ENCODE peak calls at places on chromosomes 6 and 20, in four cellular contexts. T is A549, O is HepG2, Y is K562. B is an unnamed sample.

GRCh38 chr20:9119776-9120175 is 50.9 kb downstream of the PLCB4 start:
- DNase-seq in T (no peak), O (no peak), Y (no peak), B (no peak)

GRCh38 chr20:58556961-58557360 is 41.8 kb upstream of the APCDD1L start:
- DNase-seq in T (no peak), O (no peak), Y (no peak), B (no peak)

GRCh38 chr6:78966542-78966941 is 99.2 kb downstream of the IRAK1BP1 start:
- DNase-seq in T (no peak), O (no peak), Y (no peak), B (no peak)

GRCh38 chr6:34914358-34914757 is 25.3 kb downstream of the ANKS1A start:
- DNase-seq in T (no peak), O (no peak), Y (no peak), B (no peak)

GRCh38 chr20:7214081-7214740 is 446.7 kb downstream of the BMP2 start:
- DNase-seq in T (no peak), O (no peak), Y (no peak), B (peak)

GRCh38 chr6:108942556-108943492 is 94.6 kb downstream of the ARMC2 start:
- DNase-seq in T (no peak), O (no peak), Y (peak), B (no peak)

GRCh38 chr6:87706187-87706966 is 4.3 kb upstream of the AKIRIN2 start:
- DNase-seq in T (peak), O (no peak), Y (no peak), B (no peak)

GRCh38 chr6:6201200-6201599 is 119.3 kb downstream of the F13A1 start:
- DNase-seq in T (no peak), O (no peak), Y (no peak), B (no peak)

GRCh38 chr6:74742793-74743508 is 462.9 kb downstream of the COL12A1 start:
- DNase-seq in T (no peak), O (no peak), Y (no peak), B (no peak)

GRCh38 chr6:160035241-160035640 is 66.4 kb downstream of the IGF2R start:
- DNase-seq in T (no peak), O (no peak), Y (no peak), B (no peak)

DNA sequence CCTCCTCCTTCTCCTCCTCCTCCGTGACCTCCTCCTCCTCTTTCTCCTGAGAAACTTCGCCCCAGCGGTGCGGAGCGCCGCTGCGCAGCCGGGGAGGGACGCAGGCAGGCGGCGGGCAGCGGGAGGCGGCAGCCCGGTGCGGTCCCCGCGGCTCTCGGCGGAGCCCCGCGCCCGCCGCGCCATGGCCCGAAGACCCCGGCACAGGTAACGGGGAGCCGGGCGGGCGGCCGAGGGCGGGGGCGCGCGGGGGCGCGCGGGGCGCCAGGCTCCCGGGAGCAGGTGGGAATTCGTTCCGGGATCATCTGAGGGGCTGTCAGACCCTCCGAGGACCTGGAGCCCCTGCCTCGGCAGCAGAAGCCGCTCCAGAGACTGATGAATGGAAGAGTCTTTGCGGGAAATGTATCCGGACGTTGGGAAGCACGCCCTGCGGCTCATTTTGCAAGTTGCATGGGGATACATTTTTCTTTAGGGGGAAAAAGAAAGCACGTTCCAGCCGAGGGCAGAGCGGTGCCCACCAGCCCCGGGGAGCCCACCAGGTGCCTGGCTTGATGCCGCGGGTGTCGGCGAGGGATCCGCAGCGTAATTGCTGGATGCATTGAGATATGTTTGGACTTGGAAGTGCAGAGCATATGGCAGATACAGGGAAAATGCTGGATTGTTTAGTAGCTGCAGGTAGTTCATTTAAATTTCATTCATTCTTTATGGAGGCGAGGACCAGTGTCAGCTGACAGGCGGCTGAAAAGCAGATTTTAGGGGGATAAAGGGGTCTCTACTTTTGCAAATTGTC is 418 bp downstream of the MYB start:
- DNase-seq in T (peak), O (no peak), Y (peak), B (peak)
- TF ChIP-seq NR3C1 in T (no peak), O (no peak), Y (no peak), B (no peak)

GRCh38 chr6:40520683-40521082 is 66.5 kb downstream of the LRFN2 start:
- DNase-seq in T (no peak), O (no peak), Y (no peak), B (no peak)
- TF ChIP-seq NR3C1 in T (no peak), O (no peak), Y (no peak), B (no peak)

GRCh38 chr6:151440498-151440897 is 11.4 kb downstream of the RMND1 start:
- DNase-seq in T (no peak), O (no peak), Y (no peak), B (no peak)
- TF ChIP-seq NR3C1 in T (no peak), O (no peak), Y (no peak), B (no peak)

DNA sequence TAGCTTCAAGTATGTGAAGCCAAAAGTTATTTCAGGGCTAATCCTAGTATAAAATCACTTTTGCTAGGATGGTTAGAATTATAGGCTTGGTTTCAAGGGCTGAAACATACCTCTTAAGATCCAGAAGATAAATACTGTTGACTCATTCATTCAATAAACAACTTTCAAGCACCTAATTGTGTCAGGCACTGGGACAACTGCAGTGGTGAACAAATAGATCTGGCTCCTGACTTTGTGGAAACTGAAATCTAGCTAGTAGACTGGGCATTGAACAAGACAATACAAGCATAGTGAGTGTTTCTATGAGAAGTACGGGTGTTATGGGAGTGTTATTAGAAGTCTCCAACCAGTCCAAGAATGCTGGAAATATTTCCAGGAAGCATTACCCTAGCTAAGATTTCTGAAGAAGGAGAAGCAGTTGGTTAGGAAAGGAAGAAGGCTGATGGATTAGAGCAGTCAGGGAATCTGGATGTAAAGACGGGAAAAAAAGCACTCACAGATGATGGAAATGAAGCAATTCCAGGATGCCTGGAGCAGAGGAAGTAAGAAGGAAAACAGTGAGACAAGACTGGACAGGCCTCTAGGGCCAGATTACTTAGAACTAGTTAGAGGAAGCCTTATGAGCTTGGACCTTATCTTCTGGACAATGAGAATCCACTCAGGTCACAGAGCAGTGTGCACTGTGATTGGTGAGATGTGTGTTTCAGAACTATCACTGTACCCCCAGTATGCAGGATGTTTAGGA is 132.6 kb upstream of the RAB32 start:
- DNase-seq in T (no peak), O (no peak), Y (no peak), B (no peak)
- TF ChIP-seq NR3C1 in T (no peak), O (no peak), Y (no peak), B (no peak)

GRCh38 chr6:44442235-44442634 is 54.7 kb downstream of the CDC5L start:
- DNase-seq in T (no peak), O (no peak), Y (no peak), B (no peak)
- TF ChIP-seq NR3C1 in T (no peak), O (no peak), Y (no peak), B (no peak)

DNA sequence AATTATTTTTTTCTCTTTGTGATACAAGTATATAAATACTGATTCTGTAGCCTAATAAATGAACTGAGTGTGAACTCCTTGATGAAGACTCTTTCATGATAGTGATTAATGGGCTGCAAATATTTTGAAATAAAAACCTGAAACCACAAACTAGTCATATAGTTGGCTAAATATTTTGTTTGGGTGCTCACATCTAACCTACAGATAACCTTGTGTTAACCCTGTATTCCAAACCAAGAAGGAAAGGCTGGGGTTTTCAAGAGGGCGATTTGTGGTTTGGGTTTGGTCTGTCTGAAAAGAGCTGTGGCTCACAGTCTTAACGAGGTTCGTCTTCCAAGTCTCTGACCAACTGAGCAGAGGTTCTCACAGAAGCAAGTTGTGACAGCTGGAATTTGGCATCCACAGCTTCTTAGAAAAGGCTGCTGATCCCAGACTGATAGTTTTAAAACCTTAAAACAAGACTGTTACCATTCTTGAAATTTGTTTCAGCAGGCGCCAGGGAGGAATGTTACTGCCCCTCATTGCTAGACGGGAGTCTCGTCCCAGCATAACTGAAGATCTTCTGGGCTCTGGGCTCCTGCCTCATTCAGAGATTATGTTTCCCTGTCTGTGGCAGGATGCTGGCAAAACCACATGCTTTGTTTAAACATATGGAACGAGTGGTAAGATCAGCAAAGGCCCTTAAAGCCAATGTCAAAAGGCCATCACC is 736.4 kb upstream of the MARCKS start:
- DNase-seq in T (peak), O (no peak), Y (no peak), B (no peak)
- TF ChIP-seq NR3C1 in T (no peak), O (no peak), Y (no peak), B (no peak)

GRCh38 chr6:11132191-11132590 is 20.7 kb upstream of the ERVFRD-1 start:
- DNase-seq in T (no peak), O (no peak), Y (no peak), B (no peak)

GRCh38 chr6:11130605-11131004 is 19.1 kb upstream of the ERVFRD-1 start:
- DNase-seq in T (no peak), O (no peak), Y (no peak), B (no peak)

GRCh38 chr6:11126876-11127275 is 15.4 kb upstream of the ERVFRD-1 start:
- DNase-seq in T (no peak), O (peak), Y (no peak), B (no peak)

GRCh38 chr6:11129908-11130565 is 18.5 kb upstream of the ERVFRD-1 start:
- DNase-seq in T (no peak), O (no peak), Y (no peak), B (no peak)

DNA sequence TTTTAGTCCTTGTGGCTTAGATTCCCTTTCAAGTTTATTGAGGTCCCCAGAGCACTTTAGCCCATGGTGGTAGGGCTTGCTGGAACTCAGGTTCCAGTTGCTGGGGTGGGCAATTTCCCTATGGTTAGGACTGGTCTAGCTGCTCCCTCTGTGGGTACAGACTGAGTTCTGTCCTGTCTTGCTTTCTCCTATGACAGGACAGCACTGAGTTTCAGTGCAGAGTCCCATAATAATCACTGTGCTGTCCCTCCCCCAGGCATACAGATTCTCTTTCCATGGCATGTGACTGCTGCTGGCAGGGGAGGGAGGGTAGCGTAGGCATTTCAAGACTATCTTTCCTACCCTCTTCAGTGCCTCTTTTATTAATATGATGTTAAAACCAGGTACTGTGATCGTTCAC is 17.1 kb upstream of the ERVFRD-1 start:
- DNase-seq in T (no peak), O (no peak), Y (no peak), B (no peak)
- TF ChIP-seq NR3C1 in T (no peak), O (no peak), Y (no peak), B (no peak)

DNA sequence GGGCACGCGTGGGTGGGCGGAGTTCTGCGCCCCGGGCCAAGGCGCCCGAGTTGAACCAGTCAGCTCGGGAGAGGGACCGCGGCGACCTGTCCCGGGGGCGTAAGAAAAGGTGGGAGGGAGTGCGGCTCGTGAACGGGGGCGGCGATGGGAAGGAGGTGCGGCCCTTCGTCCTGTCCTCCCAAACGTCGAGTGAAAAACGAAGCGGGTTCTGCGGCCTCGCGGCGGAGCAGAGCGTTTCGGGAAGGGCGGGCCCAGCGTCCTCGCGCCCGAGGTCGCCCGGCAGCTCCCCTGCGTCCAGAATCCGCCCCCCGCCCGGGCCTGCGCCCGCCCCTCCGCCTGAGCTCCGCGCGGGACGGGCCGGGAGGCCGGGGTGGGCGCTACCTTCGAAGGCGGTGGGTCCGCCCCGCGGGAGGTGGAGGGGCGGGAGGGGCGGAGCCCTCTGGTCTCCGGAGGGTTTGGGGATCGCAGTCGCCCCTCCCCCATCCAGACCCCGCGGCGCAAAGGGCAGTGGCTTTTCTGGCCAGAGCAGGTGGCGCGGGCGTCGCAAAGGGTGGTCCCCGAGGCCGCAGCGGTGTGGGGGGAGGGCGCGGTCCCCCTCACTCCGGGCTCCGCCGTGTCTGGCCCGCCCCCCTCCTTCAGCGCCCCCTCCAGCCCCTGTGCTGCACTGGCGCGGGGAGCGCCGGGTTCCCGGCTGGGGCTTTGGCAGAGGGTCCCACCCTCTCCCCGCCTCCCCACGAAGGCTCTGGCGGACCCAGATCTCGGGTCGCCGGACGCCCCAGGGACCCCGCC is 838 bp downstream of the STMN3 start:
- DNase-seq in T (no peak), O (peak), Y (peak), B (peak)
- TF ChIP-seq NR3C1 in T (no peak), O (no peak), Y (no peak), B (no peak)

GRCh38 chr20:3192226-3193015 is 12.1 kb downstream of the DDRGK1 start:
- DNase-seq in T (no peak), O (no peak), Y (no peak), B (no peak)

GRCh38 chr20:3199206-3199605 is 5.3 kb downstream of the DDRGK1 start:
- DNase-seq in T (no peak), O (no peak), Y (no peak), B (no peak)

GRCh38 chr20:3194617-3195280 is 9.7 kb downstream of the DDRGK1 start:
- DNase-seq in T (no peak), O (no peak), Y (no peak), B (no peak)

GRCh38 chr20:3193806-3194616 is 10.5 kb downstream of the DDRGK1 start:
- DNase-seq in T (no peak), O (no peak), Y (no peak), B (no peak)

GRCh38 chr20:3195607-3196230 is 8.8 kb downstream of the DDRGK1 start:
- DNase-seq in T (no peak), O (no peak), Y (no peak), B (no peak)
- TF ChIP-seq NR3C1 in T (no peak), O (no peak), Y (no peak), B (no peak)

B was measured in WTC11.